ENCODE peak calls at places on chromosomes 11 and 22, in five cellular contexts. One of them, this sample, is unnamed.

GRCh38 chr11:62854825-62855570 is 15.6 kb upstream of the WDR74 start:
- DNase-seq in HCT116: no peak
- DNase-seq in IMR-90: no peak
- DNase-seq in mucosa of descending colon: no peak
- DNase-seq in AG10803: no peak
- DNase-seq in this sample: no peak

GRCh38 chr11:134355136-134355535 is 23.3 kb downstream of the GLB1L2 start:
- DNase-seq in IMR-90: no peak
- DNase-seq in AG10803: no peak
- DNase-seq in mucosa of descending colon: no peak
- DNase-seq in HCT116: no peak
- DNase-seq in this sample: no peak

GRCh38 chr11:65489061-65489705 is 9.7 kb upstream of the MALAT1 start:
- DNase-seq in AG10803: peak
- DNase-seq in IMR-90: peak
- DNase-seq in HCT116: no peak
- DNase-seq in mucosa of descending colon: peak
- DNase-seq in this sample: no peak

GRCh38 chr22:50599816-50600454 is 658 bp upstream of the MAPK8IP2 start:
- DNase-seq in mucosa of descending colon: peak
- DNase-seq in IMR-90: no peak
- DNase-seq in HCT116: no peak
- DNase-seq in AG10803: no peak
- DNase-seq in this sample: no peak

GRCh38 chr11:69640260-69640994 is 529 bp upstream of the CCND1 start:
- DNase-seq in AG10803: no peak
- DNase-seq in mucosa of descending colon: peak
- DNase-seq in IMR-90: no peak
- DNase-seq in HCT116: no peak
- DNase-seq in this sample: no peak

GRCh38 chr11:113649311-113649710 is 56.8 kb downstream of the TMPRSS5 start:
- DNase-seq in IMR-90: no peak
- DNase-seq in HCT116: no peak
- DNase-seq in mucosa of descending colon: no peak
- DNase-seq in AG10803: no peak
- DNase-seq in this sample: no peak

GRCh38 chr22:42320463-42321416 is 50.3 kb upstream of the TCF20 start:
- DNase-seq in mucosa of descending colon: peak
- DNase-seq in AG10803: no peak
- DNase-seq in IMR-90: no peak
- DNase-seq in HCT116: no peak
- DNase-seq in this sample: no peak

GRCh38 chr11:15248749-15249148 is 134.0 kb downstream of the INSC start:
- DNase-seq in HCT116: no peak
- DNase-seq in mucosa of descending colon: no peak
- DNase-seq in AG10803: no peak
- DNase-seq in IMR-90: no peak
- DNase-seq in this sample: no peak

GRCh38 chr22:42623756-42624446 is 9.2 kb upstream of the POLDIP3 start:
- DNase-seq in IMR-90: no peak
- DNase-seq in mucosa of descending colon: no peak
- DNase-seq in AG10803: no peak
- DNase-seq in HCT116: no peak
- DNase-seq in this sample: no peak

GRCh38 chr22:48720662-48721393 is 1106.8 kb downstream of the BRD1 start:
- DNase-seq in AG10803: no peak
- DNase-seq in IMR-90: no peak
- DNase-seq in HCT116: no peak
- DNase-seq in mucosa of descending colon: no peak
- DNase-seq in this sample: no peak

GRCh38 chr11:103661185-103661584 is 375.3 kb upstream of the DDI1 start:
- DNase-seq in mucosa of descending colon: no peak
- DNase-seq in IMR-90: no peak
- DNase-seq in AG10803: no peak
- DNase-seq in HCT116: no peak
- DNase-seq in this sample: no peak

GRCh38 chr11:120432056-120433018 is 79.2 kb upstream of the GRIK4 start:
- DNase-seq in mucosa of descending colon: no peak
- DNase-seq in HCT116: peak
- DNase-seq in AG10803: peak
- DNase-seq in IMR-90: peak
- DNase-seq in this sample: no peak

GRCh38 chr11:35593143-35593542 is 25.1 kb upstream of the FJX1 start:
- DNase-seq in mucosa of descending colon: no peak
- DNase-seq in IMR-90: peak
- DNase-seq in HCT116: no peak
- DNase-seq in AG10803: peak
- DNase-seq in this sample: no peak

GRCh38 chr11:95611827-95612226 is 177.8 kb downstream of the FAM76B start:
- DNase-seq in IMR-90: no peak
- DNase-seq in HCT116: no peak
- DNase-seq in mucosa of descending colon: no peak
- DNase-seq in AG10803: no peak
- DNase-seq in this sample: no peak

GRCh38 chr11:2752204-2752772 is 52.5 kb upstream of the KCNQ1OT1 start:
- DNase-seq in mucosa of descending colon: no peak
- DNase-seq in IMR-90: peak
- DNase-seq in AG10803: peak
- DNase-seq in HCT116: no peak
- DNase-seq in this sample: no peak

GRCh38 chr22:36010090-36010489 is 18.5 kb downstream of the RBFOX2 start:
- DNase-seq in IMR-90: no peak
- DNase-seq in AG10803: no peak
- DNase-seq in HCT116: no peak
- DNase-seq in mucosa of descending colon: no peak
- DNase-seq in this sample: no peak

GRCh38 chr22:21766933-21767462 is 31.4 kb upstream of the YPEL1 start:
- DNase-seq in IMR-90: no peak
- DNase-seq in HCT116: no peak
- DNase-seq in AG10803: no peak
- DNase-seq in mucosa of descending colon: peak
- DNase-seq in this sample: no peak

DNA sequence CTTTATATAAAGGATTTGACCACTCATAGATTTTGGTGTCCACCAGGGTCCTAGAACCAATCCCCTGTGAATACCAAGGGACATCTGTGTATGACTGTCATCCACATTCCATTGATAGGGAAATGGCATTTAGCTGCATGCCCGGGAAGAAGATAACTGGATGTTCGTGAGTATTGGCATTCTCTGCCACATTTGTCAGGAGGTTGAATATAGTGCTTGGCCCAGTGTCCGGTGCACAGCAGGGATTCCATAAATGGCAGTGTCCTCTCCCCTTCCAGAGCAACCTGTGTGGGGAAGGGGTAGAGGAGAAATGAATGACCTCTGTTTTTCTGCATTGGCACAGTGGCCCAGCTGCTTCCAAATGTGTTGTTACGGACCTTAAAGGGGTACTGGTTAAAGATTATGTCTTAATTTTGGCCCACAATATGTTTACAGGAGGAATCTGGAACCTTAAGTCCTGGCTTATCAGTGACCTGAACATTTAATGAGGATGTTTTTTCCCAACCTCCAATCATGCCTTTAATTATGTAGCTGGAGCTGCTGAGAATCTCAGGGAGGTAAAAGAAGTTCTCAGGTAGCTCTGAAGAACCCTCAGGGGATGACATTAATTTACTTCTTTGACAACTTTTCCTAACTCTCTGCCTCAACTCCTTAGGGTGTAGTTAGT is 33.6 kb upstream of the OR4B1 start:
- DNase-seq in HCT116: no peak
- DNase-seq in IMR-90: no peak
- DNase-seq in AG10803: no peak
- DNase-seq in mucosa of descending colon: no peak
- DNase-seq in this sample: no peak
- TF ChIP-seq CTCF in HCT116: no peak
- TF ChIP-seq CTCF in IMR-90: no peak
- TF ChIP-seq CTCF in AG10803: no peak
- TF ChIP-seq CTCF in mucosa of descending colon: no peak
- TF ChIP-seq CTCF in this sample: no peak

DNA sequence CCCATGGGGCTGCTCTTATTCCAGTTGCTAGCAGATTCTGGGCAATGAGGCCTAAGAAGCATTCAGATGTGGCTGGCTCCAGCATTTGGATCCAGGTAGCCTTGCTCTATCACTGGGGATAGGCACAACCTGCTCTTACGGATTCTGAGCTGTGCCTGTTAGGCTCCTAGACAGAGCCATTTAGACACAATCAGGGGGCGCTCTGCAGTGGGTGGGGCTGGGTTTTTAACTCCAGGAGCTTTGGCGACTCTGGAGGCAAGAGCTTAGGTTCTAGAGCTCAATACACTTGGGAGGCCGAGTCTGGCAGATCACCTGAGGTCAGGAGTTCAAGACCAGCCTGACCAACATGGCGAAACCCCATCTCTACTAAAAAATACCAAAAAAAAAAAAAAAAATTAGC is 32.0 kb downstream of the KCNC1 start:
- DNase-seq in HCT116: peak
- DNase-seq in IMR-90: no peak
- DNase-seq in AG10803: no peak
- DNase-seq in mucosa of descending colon: no peak
- DNase-seq in this sample: no peak
- TF ChIP-seq CTCF in HCT116: peak
- TF ChIP-seq CTCF in IMR-90: no peak
- TF ChIP-seq CTCF in AG10803: no peak
- TF ChIP-seq CTCF in mucosa of descending colon: no peak
- TF ChIP-seq CTCF in this sample: peak

GRCh38 chr22:23315341-23315917 is 135.1 kb downstream of the BCR start:
- DNase-seq in mucosa of descending colon: peak
- DNase-seq in AG10803: peak
- DNase-seq in IMR-90: peak
- DNase-seq in HCT116: peak
- DNase-seq in this sample: peak
- TF ChIP-seq CTCF in mucosa of descending colon: peak
- TF ChIP-seq CTCF in AG10803: peak
- TF ChIP-seq CTCF in IMR-90: peak
- TF ChIP-seq CTCF in HCT116: peak
- TF ChIP-seq CTCF in this sample: peak

GRCh38 chr11:102280237-102280833 is 36.9 kb upstream of the BIRC3 start:
- DNase-seq in mucosa of descending colon: peak
- DNase-seq in AG10803: no peak
- DNase-seq in IMR-90: no peak
- DNase-seq in HCT116: no peak
- DNase-seq in this sample: no peak

GRCh38 chr11:102283088-102283487 is 34.2 kb upstream of the BIRC3 start:
- DNase-seq in IMR-90: peak
- DNase-seq in HCT116: no peak
- DNase-seq in mucosa of descending colon: no peak
- DNase-seq in AG10803: peak
- DNase-seq in this sample: no peak

GRCh38 chr11:102276302-102277182 is 40.7 kb upstream of the BIRC3 start:
- DNase-seq in mucosa of descending colon: no peak
- DNase-seq in IMR-90: peak
- DNase-seq in HCT116: no peak
- DNase-seq in AG10803: peak
- DNase-seq in this sample: no peak

GRCh38 chr11:102284008-102284407 is 33.3 kb upstream of the BIRC3 start:
- DNase-seq in mucosa of descending colon: no peak
- DNase-seq in HCT116: no peak
- DNase-seq in IMR-90: no peak
- DNase-seq in AG10803: no peak
- DNase-seq in this sample: no peak

DNA sequence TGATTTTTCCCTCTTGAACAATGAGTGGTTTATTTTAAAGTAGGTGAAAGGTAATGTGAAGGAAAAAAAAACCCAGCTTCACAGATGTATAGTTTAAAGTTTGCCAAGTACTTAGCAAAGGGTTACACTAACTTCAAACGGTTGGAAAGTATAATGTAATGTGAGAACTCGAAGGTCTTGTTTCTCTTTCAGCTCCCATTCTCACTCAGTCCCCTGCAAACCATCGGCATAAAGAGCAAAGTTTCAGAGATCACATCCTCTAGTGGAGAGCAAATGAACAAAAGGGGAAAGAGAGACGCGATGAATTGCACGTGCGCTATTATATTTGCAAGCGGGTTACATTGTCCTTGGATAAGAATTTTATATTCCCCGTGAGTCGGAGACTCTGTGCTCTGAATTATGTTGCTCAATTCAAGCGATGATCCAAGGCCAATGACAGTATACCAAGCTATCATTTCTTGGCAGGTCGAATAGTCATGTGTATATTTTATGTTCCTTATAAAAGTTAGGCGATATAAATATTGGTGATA is 37.6 kb upstream of the BIRC3 start:
- DNase-seq in mucosa of descending colon: peak
- DNase-seq in AG10803: peak
- DNase-seq in HCT116: no peak
- DNase-seq in IMR-90: peak
- DNase-seq in this sample: no peak
- TF ChIP-seq CTCF in mucosa of descending colon: no peak
- TF ChIP-seq CTCF in AG10803: peak
- TF ChIP-seq CTCF in HCT116: no peak
- TF ChIP-seq CTCF in IMR-90: peak
- TF ChIP-seq CTCF in this sample: peak

DNA sequence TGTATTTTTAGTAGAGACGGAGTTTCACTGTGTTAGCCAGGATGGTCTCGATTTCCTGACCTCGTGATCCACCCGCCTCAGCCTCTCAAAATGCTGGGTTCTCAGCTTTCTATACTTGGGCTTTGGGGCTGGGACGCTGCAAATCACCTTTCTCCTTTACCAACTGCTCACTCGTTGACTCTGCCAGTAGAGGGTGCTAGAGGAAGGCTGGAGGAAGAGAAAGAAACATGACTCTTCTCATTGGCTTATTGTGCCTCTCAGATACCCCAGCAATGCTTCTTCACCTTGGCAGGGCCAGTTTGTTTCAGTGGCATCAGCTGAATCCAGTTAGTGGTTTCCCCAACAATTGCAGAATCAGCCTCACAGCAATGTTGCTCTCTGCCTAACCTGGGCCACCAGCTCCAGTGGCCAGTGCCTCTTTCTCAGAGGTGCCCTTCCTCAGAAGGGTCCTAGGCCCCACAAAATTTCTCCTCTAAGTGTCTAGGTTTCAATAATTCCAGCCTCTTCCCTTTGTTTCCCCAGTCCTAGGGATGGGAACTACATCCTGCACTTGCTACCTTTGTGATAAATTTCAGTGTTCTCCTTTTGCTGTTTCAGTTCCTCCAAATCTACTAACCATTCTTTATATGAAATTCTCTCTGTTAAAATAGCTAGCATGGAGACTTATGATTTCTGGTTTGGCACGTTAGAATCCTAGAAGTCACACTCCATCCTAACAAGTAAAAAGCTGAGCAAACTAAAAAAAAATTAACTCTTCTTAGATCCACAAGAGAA is 71.5 kb upstream of the VSTM5 start:
- DNase-seq in mucosa of descending colon: peak
- DNase-seq in IMR-90: peak
- DNase-seq in HCT116: peak
- DNase-seq in AG10803: peak
- DNase-seq in this sample: no peak
- TF ChIP-seq CTCF in mucosa of descending colon: no peak
- TF ChIP-seq CTCF in IMR-90: peak
- TF ChIP-seq CTCF in HCT116: peak
- TF ChIP-seq CTCF in AG10803: peak
- TF ChIP-seq CTCF in this sample: peak

GRCh38 chr11:43937434-43938411 is 4.7 kb upstream of the C11orf96 start:
- DNase-seq in IMR-90: peak
- DNase-seq in AG10803: peak
- DNase-seq in mucosa of descending colon: no peak
- DNase-seq in HCT116: peak
- DNase-seq in this sample: no peak
- TF ChIP-seq CTCF in IMR-90: no peak
- TF ChIP-seq CTCF in AG10803: peak
- TF ChIP-seq CTCF in mucosa of descending colon: no peak
- TF ChIP-seq CTCF in HCT116: no peak
- TF ChIP-seq CTCF in this sample: peak